ENCODE peak calls at places on chromosome 1, in five cellular contexts. P is left ventricle myocardium inferior, B is lower leg skin, U is spleen, G is tibial artery. A is an unnamed sample.

GRCh38 chr1:2645776-2646175 is 13.0 kb upstream of the MMEL1 start:
- DNase-seq in G (peak), B (no peak), U (peak), P (no peak), A (no peak)

GRCh38 chr1:8138673-8139072 is 112.6 kb upstream of the ERRFI1 start:
- DNase-seq in B (no peak), P (no peak), G (no peak), U (no peak), A (no peak)

GRCh38 chr1:10507111-10507879 is 32.5 kb downstream of the PEX14 start:
- DNase-seq in B (no peak), G (peak), P (peak), U (peak), A (peak)

GRCh38 chr1:116855220-116855619 is 54.5 kb upstream of the PTGFRN start:
- DNase-seq in P (peak), U (no peak), G (peak), B (no peak), A (peak)

GRCh38 chr1:168728452-168729404 is at the start of gene DPT:
- DNase-seq in U (no peak), P (peak), G (no peak), B (peak), A (peak)

GRCh38 chr1:156860113-156860638 is 489 bp upstream of the NTRK1 start:
- DNase-seq in U (peak), P (peak), B (no peak), G (no peak), A (peak)

GRCh38 chr1:40267767-40268187 is 9.7 kb downstream of the ZMPSTE24 start:
- DNase-seq in G (no peak), B (no peak), P (no peak), U (no peak), A (peak)

GRCh38 chr1:52632732-52633290 is at the start of gene SHISAL2A:
- DNase-seq in P (peak), B (no peak), G (no peak), U (peak), A (no peak)

GRCh38 chr1:53122194-53122846 is 20.1 kb downstream of the SLC1A7 start:
- DNase-seq in G (no peak), U (no peak), P (peak), B (no peak), A (peak)

GRCh38 chr1:39922139-39922757 is 20.5 kb upstream of the MYCL start:
- DNase-seq in P (no peak), B (no peak), G (no peak), U (no peak), A (no peak)

GRCh38 chr1:36528361-36529349 is 45.9 kb upstream of the CSF3R start:
- DNase-seq in G (no peak), U (peak), B (no peak), P (no peak), A (no peak)

GRCh38 chr1:235024706-235025421 is 103.8 kb downstream of the TOMM20 start:
- DNase-seq in U (peak), B (no peak), P (no peak), G (peak), A (no peak)

GRCh38 chr1:230972855-230973271 is 5.8 kb downstream of the TTC13 start:
- DNase-seq in U (no peak), P (no peak), B (no peak), G (no peak), A (no peak)

GRCh38 chr1:160544647-160545046 is 21.6 kb upstream of the SLAMF6 start:
- DNase-seq in B (no peak), P (no peak), U (no peak), G (no peak), A (no peak)

GRCh38 chr1:210755991-210756669 is 377.8 kb downstream of the KCNH1 start:
- DNase-seq in B (no peak), G (no peak), P (no peak), U (no peak), A (no peak)

GRCh38 chr1:228669401-228669695 is 65.9 kb upstream of the RHOU start:
- DNase-seq in P (no peak), G (no peak), B (no peak), U (no peak), A (no peak)

GRCh38 chr1:10960954-10961833 is 51.3 kb upstream of the TARDBP start:
- DNase-seq in B (peak), G (peak), U (peak), P (peak), A (peak)

DNA sequence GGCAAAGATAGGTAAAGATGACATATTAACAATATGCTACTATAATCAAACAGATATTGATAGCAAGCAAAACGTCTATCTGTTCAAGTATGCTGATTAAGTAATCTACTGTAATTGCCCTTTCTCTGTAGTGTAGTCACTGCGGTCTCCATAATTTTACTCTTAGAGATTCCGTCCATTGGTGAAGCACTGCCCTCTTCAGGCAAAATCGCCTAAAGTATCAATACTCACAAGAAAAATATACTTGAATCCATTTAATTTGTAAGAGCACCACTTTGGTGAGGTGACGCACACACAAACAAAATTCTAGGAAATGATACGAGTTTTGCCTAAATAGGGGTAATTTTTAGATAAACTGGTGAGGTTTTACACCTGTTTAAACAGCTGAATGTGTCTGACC is 434.6 kb upstream of the CHRM3 start:
- DNase-seq in B (no peak), P (no peak), U (no peak), G (no peak), A (no peak)
- TF ChIP-seq CTCF in B (no peak), P (no peak), U (no peak), G (peak), A (no peak)

GRCh38 chr1:6460349-6461236 is 5.4 kb downstream of the TNFRSF25 start:
- DNase-seq in B (no peak), U (peak), P (no peak), G (no peak), A (no peak)
- H3K4me3 ChIP-seq in B (no peak), U (no peak), P (peak), G (peak), A (no peak)

GRCh38 chr1:154955718-154956513 is at the start of gene PBXIP1:
- DNase-seq in P (peak), U (peak), B (peak), G (peak), A (peak)
- TF ChIP-seq CTCF in P (no peak), U (no peak), B (no peak), G (peak), A (peak)

DNA sequence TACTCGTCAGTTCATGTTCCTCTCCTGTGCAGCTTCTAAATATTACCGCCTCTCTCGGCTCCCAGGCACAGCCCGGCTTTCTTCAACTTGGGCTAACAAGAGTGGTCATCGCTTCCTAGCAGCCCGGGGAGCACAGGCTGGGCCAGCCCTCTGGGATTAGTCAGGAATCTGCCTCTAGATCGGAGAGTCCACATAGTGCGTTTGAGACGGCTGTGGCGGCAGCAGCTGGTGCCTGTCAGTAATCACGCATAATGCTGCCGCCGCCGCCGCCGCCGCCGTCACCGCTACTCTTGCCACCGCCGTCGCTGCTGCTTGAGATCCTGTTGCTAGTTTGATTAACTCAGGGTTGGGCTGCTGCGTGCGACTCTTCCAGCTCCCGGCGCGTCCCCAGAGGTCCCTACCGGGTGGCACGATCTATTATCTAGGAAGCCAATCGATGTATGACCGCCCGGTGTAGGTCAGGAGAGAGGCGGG is at the start of gene RXRG:
- DNase-seq in P (peak), G (no peak), U (no peak), B (no peak), A (peak)
- H3K4me3 ChIP-seq in P (peak), G (peak), U (no peak), B (no peak), A (no peak)

GRCh38 chr1:32470991-32471694 is 6.3 kb downstream of the ZBTB8B start:
- DNase-seq in U (peak), G (peak), B (no peak), P (no peak), A (no peak)
- TF ChIP-seq CTCF in U (no peak), G (peak), B (no peak), P (peak), A (no peak)